ENCODE peak calls at places on chromosomes 13 and 19, in five cellular contexts. G is astrocyte of the spinal cord, E is stomach, W is hypothalamus, V is GF-D8. H is an unnamed sample.

GRCh38 chr13:52371736-52372247 is 34.2 kb downstream of the THSD1 start:
- DNase-seq in E (no peak), G (peak; percentile 70), W (no peak), V (no peak), H (peak; percentile 59)

GRCh38 chr13:95505265-95505664 is 47.3 kb upstream of the CLDN10 start:
- DNase-seq in E (no peak), G (no peak), V (no peak), W (no peak), H (peak; percentile 43)

GRCh38 chr13:113635709-113636108 is 22.3 kb downstream of the ATP4B start:
- DNase-seq in W (no peak), E (no peak), V (no peak), G (no peak), H (no peak)

GRCh38 chr13:114196629-114197028 is 17.6 kb downstream of the CFAP97D2 start:
- DNase-seq in V (no peak), W (no peak), G (no peak), E (no peak), H (no peak)

GRCh38 chr19:41530184-41530534 is 45.8 kb upstream of the CEACAM21 start:
- DNase-seq in W (no peak), E (no peak), G (no peak), V (no peak), H (no peak)

GRCh38 chr19:45677351-45678230 is 9.6 kb downstream of the GIPR start:
- DNase-seq in V (no peak), G (peak; percentile 57), E (peak; percentile 97), W (peak; percentile 56), H (peak; percentile 92)

GRCh38 chr13:104143760-104144406 is 1077.7 kb upstream of the SLC10A2 start:
- DNase-seq in E (no peak), G (peak; percentile 44), V (no peak), W (no peak), H (no peak)

GRCh38 chr19:46109876-46110275 is 14.6 kb downstream of the IGFL3 start:
- DNase-seq in W (no peak), E (no peak), V (no peak), G (no peak), H (no peak)

GRCh38 chr19:45592366-45592765 is 7.8 kb upstream of the OPA3 start:
- DNase-seq in G (no peak), W (no peak), E (no peak), V (no peak), H (no peak)

GRCh38 chr13:113851826-113852535 is 11.9 kb downstream of the GAS6 start:
- DNase-seq in E (no peak), V (no peak), G (no peak), W (no peak), H (no peak)